ENCODE peak calls at places on chromosomes 16 and 17, in four cellular contexts. One of them, this sample, is unnamed.

GRCh38 chr17:47993964-47994363 is 23.1 kb downstream of the CDK5RAP3 start:
- DNase-seq in stimulated activated naive CD4-positive, alpha-beta T cell treated with Interleukin-2 at 50 U/mL for 16 hours: no peak
- DNase-seq in uterus: no peak
- DNase-seq in mucosa of gallbladder: no peak
- DNase-seq in this sample: no peak

GRCh38 chr16:976389-976931 is 5.1 kb upstream of the SOX8 start:
- DNase-seq in uterus: no peak
- DNase-seq in mucosa of gallbladder: no peak
- DNase-seq in stimulated activated naive CD4-positive, alpha-beta T cell treated with Interleukin-2 at 50 U/mL for 16 hours: no peak
- DNase-seq in this sample: no peak

GRCh38 chr17:62653002-62653830 is 25.7 kb downstream of the MRC2 start:
- DNase-seq in mucosa of gallbladder: peak
- DNase-seq in uterus: peak
- DNase-seq in stimulated activated naive CD4-positive, alpha-beta T cell treated with Interleukin-2 at 50 U/mL for 16 hours: peak
- DNase-seq in this sample: peak

GRCh38 chr17:42363767-42364585 is 24.3 kb downstream of the STAT3 start:
- DNase-seq in stimulated activated naive CD4-positive, alpha-beta T cell treated with Interleukin-2 at 50 U/mL for 16 hours: no peak
- DNase-seq in mucosa of gallbladder: no peak
- DNase-seq in uterus: no peak
- DNase-seq in this sample: no peak

GRCh38 chr16:54460254-54460860 is 173.8 kb upstream of the IRX3 start:
- DNase-seq in mucosa of gallbladder: no peak
- DNase-seq in uterus: no peak
- DNase-seq in stimulated activated naive CD4-positive, alpha-beta T cell treated with Interleukin-2 at 50 U/mL for 16 hours: no peak
- DNase-seq in this sample: no peak

GRCh38 chr17:9206160-9206988 is 185.1 kb downstream of the NTN1 start:
- DNase-seq in mucosa of gallbladder: no peak
- DNase-seq in stimulated activated naive CD4-positive, alpha-beta T cell treated with Interleukin-2 at 50 U/mL for 16 hours: no peak
- DNase-seq in uterus: peak
- DNase-seq in this sample: no peak

GRCh38 chr17:40086150-40087044 is 14.0 kb downstream of the NR1D1 start:
- DNase-seq in uterus: peak
- DNase-seq in mucosa of gallbladder: no peak
- DNase-seq in stimulated activated naive CD4-positive, alpha-beta T cell treated with Interleukin-2 at 50 U/mL for 16 hours: peak
- DNase-seq in this sample: peak

GRCh38 chr16:14386115-14386514 is 243.9 kb downstream of the PARN start:
- DNase-seq in uterus: no peak
- DNase-seq in stimulated activated naive CD4-positive, alpha-beta T cell treated with Interleukin-2 at 50 U/mL for 16 hours: no peak
- DNase-seq in mucosa of gallbladder: no peak
- DNase-seq in this sample: no peak

This sample was measured in transverse colon.